ENCODE peak calls at places on chromosomes 12 and 14, in five cellular contexts. A, Q, I, B and P are unnamed samples.
A peak's percentile ranks its signal among the peaks of the same experiment; 100 is the strongest.

GRCh38 chr14:104390221-104390931 is 189.2 kb upstream of the C14orf180 start:
- DNase-seq in I (no peak), B (peak; percentile 44), A (peak; percentile 12), Q (no peak), P (no peak)

GRCh38 chr14:59362533-59362932 is 102.6 kb downstream of the GPR135 start:
- DNase-seq in B (no peak), A (no peak), Q (no peak), I (no peak), P (no peak)

GRCh38 chr12:116368196-116369194 is 91.0 kb upstream of the MED13L start:
- DNase-seq in Q (no peak), B (no peak), A (no peak), I (no peak), P (peak; percentile 87)

GRCh38 chr14:104579507-104579906 is at the start of gene C14orf180:
- DNase-seq in I (no peak), A (peak; percentile 78), Q (no peak), B (no peak), P (no peak)

GRCh38 chr12:47715877-47716548 is 9.3 kb downstream of the ENDOU start:
- DNase-seq in B (no peak), A (no peak), Q (no peak), I (no peak), P (no peak)

GRCh38 chr14:99677231-99677891 is 6.7 kb upstream of the CYP46A1 start:
- DNase-seq in B (no peak), I (no peak), A (no peak), Q (no peak), P (peak; percentile 84)

GRCh38 chr14:53640695-53641094 is 315.9 kb downstream of the BMP4 start:
- DNase-seq in A (no peak), B (no peak), Q (no peak), I (no peak), P (no peak)

GRCh38 chr12:12683298-12683697 is 12.7 kb downstream of the GPR19 start:
- DNase-seq in Q (no peak), B (no peak), A (no peak), I (no peak), P (no peak)

GRCh38 chr14:100173353-100173752 is 13.9 kb upstream of the DEGS2 start:
- DNase-seq in Q (no peak), I (no peak), A (no peak), B (no peak), P (no peak)

GRCh38 chr14:101068293-101068957 is 164.9 kb upstream of the RTL1 start:
- DNase-seq in A (peak; percentile 10), I (peak; percentile 21), B (no peak), Q (no peak), P (peak; percentile 32)

GRCh38 chr12:57983858-57984505 is 42.6 kb downstream of the ATP23 start:
- DNase-seq in I (no peak), Q (no peak), B (no peak), A (no peak), P (no peak)

GRCh38 chr14:90568405-90568804 is 171.6 kb downstream of the CALM1 start:
- DNase-seq in I (no peak), B (no peak), Q (no peak), A (no peak), P (no peak)

GRCh38 chr12:105272152-105272551 is 36.2 kb upstream of the APPL2 start:
- DNase-seq in B (no peak), Q (no peak), I (no peak), A (no peak), P (no peak)

GRCh38 chr14:52934762-52935161 is 16.1 kb downstream of the FERMT2 start:
- DNase-seq in B (no peak), I (no peak), Q (no peak), A (no peak), P (no peak)

GRCh38 chr12:62885242-62885641 is 49.7 kb downstream of the PPM1H start:
- DNase-seq in B (no peak), I (no peak), A (no peak), Q (no peak), P (no peak)

GRCh38 chr14:91173221-91173670 is 59.4 kb downstream of the DGLUCY start:
- DNase-seq in B (peak; percentile 82), A (peak; percentile 82), I (peak; percentile 85), Q (peak; percentile 25), P (peak; percentile 87)

GRCh38 chr12:67482751-67483661 is 165.5 kb upstream of the DYRK2 start:
- DNase-seq in I (peak; percentile 46), Q (no peak), B (no peak), A (peak; percentile 79), P (peak; percentile 72)

GRCh38 chr14:55354500-55354899 is 57.1 kb downstream of the ATG14 start:
- DNase-seq in A (peak; percentile 41), B (no peak), I (peak; percentile 68), Q (no peak), P (no peak)

GRCh38 chr14:86990396-86990795 is 1002.6 kb downstream of the GALC start:
- DNase-seq in B (no peak), A (no peak), Q (no peak), I (no peak), P (no peak)

GRCh38 chr12:108832730-108833354 is 24.5 kb downstream of the SSH1 start:
- DNase-seq in Q (no peak), A (no peak), B (no peak), I (no peak), P (peak; percentile 36)

GRCh38 chr12:2501464-2502181 is 293.1 kb upstream of the FKBP4 start:
- DNase-seq in B (no peak), A (peak; percentile 58), I (no peak), Q (no peak), P (no peak)

GRCh38 chr12:86669010-86669409 is 412.8 kb upstream of the MGAT4C start:
- DNase-seq in A (no peak), Q (no peak), B (no peak), I (no peak), P (no peak)

GRCh38 chr14:104317500-104317805 is 179.1 kb downstream of the KIF26A start:
- DNase-seq in B (no peak), Q (no peak), I (no peak), A (no peak), P (peak; percentile 28)

GRCh38 chr14:102371361-102371760 is 8.6 kb downstream of the TECPR2 start:
- DNase-seq in B (no peak), I (no peak), Q (no peak), A (no peak), P (no peak)

GRCh38 chr14:51597511-51597920 is 54.2 kb upstream of the FRMD6 start:
- DNase-seq in B (no peak), Q (no peak), I (no peak), A (no peak), P (no peak)

GRCh38 chr12:46264057-46264456 is 4.8 kb downstream of the SLC38A1 start:
- DNase-seq in A (no peak), B (no peak), I (no peak), Q (no peak), P (no peak)

GRCh38 chr12:117972341-117972740 is 3.6 kb upstream of the KSR2 start:
- DNase-seq in A (no peak), B (no peak), Q (no peak), I (no peak), P (no peak)

GRCh38 chr12:91811481-91812287 is 334.0 kb downstream of the BTG1 start:
- DNase-seq in I (peak; percentile 68), A (peak; percentile 67), Q (peak; percentile 33), B (peak; percentile 86), P (peak; percentile 71)

GRCh38 chr12:123532808-123533649 is 490 bp downstream of the RILPL1 start:
- DNase-seq in B (no peak), Q (no peak), A (peak; percentile 50), I (peak; percentile 41), P (peak; percentile 70)

GRCh38 chr12:59194794-59195193 is 274.5 kb upstream of the LRIG3 start:
- DNase-seq in A (no peak), I (no peak), Q (no peak), B (no peak), P (no peak)

GRCh38 chr12:114668151-114668891 is 15.7 kb downstream of the TBX3 start:
- DNase-seq in A (peak; percentile 76), Q (no peak), B (peak; percentile 82), I (peak; percentile 62), P (peak; percentile 73)
- H3K27ac ChIP-seq in A (no peak overlapping the region), Q (no peak overlapping the region), B (peak overlapping the region; percentile 39), I (no peak overlapping the region), P (peak overlapping the region; percentile 84)

GRCh38 chr12:27695556-27696292 is 523 bp upstream of the REP15 start:
- DNase-seq in B (no peak), Q (no peak), A (no peak), I (no peak), P (no peak)

GRCh38 chr12:27696864-27697564 is 767 bp downstream of the REP15 start:
- DNase-seq in A (no peak), I (no peak), Q (no peak), B (no peak), P (no peak)

GRCh38 chr12:27693403-27693802 is 2.8 kb upstream of the REP15 start:
- DNase-seq in Q (no peak), A (no peak), B (no peak), I (no peak), P (no peak)

DNA sequence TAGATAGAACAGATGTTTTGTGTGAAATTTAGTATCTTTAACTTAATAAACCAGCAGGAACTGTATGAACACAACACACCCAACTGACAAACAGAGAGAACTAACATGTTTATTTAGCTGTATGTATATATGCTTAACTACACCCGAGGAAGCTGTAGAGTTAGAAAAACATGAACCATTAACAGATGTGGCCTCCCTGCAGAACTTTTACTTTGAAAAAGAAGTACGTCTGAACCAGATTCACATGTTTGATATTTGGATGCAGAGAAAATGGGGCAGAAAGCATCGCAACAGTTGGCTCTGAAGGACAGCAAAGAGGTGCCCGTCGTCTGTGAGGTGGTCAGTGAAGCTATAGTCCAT is at the start of gene REP15:
- DNase-seq in B (no peak), A (no peak), Q (no peak), I (no peak), P (no peak)
- H3K4me3 ChIP-seq in B (no peak within 1 kb of the TSS), A (no peak within 1 kb of the TSS), Q (no peak within 1 kb of the TSS), I (no peak within 1 kb of the TSS), P (no peak within 1 kb of the TSS)

DNA sequence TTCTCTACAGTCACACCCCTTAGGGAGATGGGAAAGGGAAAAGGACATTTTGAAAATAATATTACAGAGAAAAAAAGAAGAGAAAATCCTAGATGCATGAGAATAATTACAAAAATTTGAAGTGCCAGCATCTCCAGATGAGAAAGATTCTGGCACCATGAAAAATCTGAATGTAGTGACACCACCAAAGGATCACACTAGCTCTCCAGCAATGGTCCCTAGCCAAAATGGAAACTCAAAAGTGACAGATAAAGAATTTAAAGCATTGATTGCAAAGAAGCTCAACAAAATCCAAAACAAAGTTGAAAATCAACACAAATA is 27.4 kb upstream of the GARIN6 start:
- DNase-seq in I (no peak), B (no peak), A (no peak), Q (no peak), P (no peak)
- TF ChIP-seq CTCF in I (no peak), B (no peak), A (no peak), Q (peak; percentile 32), P (no peak)

DNA sequence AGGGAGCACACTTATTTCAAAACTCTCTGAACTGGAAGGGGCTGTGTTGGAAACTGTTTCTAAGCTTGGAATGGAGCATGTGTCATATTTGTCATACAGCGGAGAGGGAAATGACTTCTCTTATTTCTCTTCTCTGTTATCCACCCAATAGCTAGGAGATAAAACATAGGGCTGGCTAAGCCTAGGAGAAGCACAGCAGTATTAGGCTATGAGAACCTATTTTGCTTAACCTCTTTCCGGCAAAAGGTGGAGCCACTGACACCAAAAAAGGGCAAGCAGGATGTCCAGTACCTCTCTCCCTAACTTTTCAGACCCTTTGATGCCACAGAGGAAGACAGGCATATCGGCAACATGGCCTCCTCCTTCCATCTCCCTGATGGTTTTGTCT is 148.3 kb downstream of the CRADD start:
- DNase-seq in Q (no peak), B (no peak), A (no peak), I (no peak), P (no peak)
- H3K27ac ChIP-seq in Q (no peak overlapping the region), B (peak overlapping the region; percentile 40), A (peak overlapping the region; percentile 60), I (no peak overlapping the region), P (no peak overlapping the region)

GRCh38 chr12:94874986-94875312 is 128.5 kb downstream of the NDUFA12 start:
- DNase-seq in I (no peak), A (no peak), B (no peak), Q (no peak), P (no peak)
- H3K4me3 ChIP-seq in I (no peak overlapping the region), A (no peak overlapping the region), B (peak overlapping the region; percentile 66), Q (no peak overlapping the region), P (no peak overlapping the region)